ENCODE peak calls at places on chromosomes 2 and 18, in ten cellular contexts. X, O, R, W, Q, Y, N, D, T and V are unnamed samples.

GRCh38 chr2:78861546-78861945 is 164.0 kb upstream of the REG3G start:
- DNase-seq in X (peak; percentile 31), O (no peak), R (no peak), W (no peak), Q (no peak), Y (peak; percentile 2), N (peak; percentile 16), D (peak; percentile 33), T (peak; percentile 13), V (no peak)

GRCh38 chr2:38997784-38998183 is 108.1 kb downstream of the ARHGEF33 start:
- DNase-seq in X (no peak), O (no peak), R (no peak), W (peak; percentile 99), Q (no peak), Y (peak; percentile 95), N (no peak), D (no peak), T (no peak), V (no peak)

GRCh38 chr2:85712849-85713612 is 18.9 kb downstream of the GNLY start:
- DNase-seq in X (no peak), O (no peak), R (peak; percentile 69), W (peak; percentile 86), Q (no peak), Y (peak; percentile 87), N (no peak), D (no peak), T (no peak), V (peak; percentile 95)

GRCh38 chr2:61011649-61012048 is 5.9 kb upstream of the PEX13 start:
- DNase-seq in X (no peak), O (no peak), R (no peak), W (peak; percentile 42), Q (no peak), Y (peak; percentile 57), N (no peak), D (no peak), T (no peak), V (no peak)

GRCh38 chr2:72033636-72034035 is 114.0 kb downstream of the CYP26B1 start:
- DNase-seq in X (no peak), O (no peak), R (peak; percentile 49), W (no peak), Q (no peak), Y (no peak), N (peak; percentile 2), D (no peak), T (no peak), V (peak; percentile 67)

GRCh38 chr18:31509571-31509970 is 11.6 kb downstream of the DSG2 start:
- DNase-seq in X (no peak), O (no peak), R (no peak), W (no peak), Q (no peak), Y (no peak), N (no peak), D (no peak), T (no peak), V (no peak)

GRCh38 chr2:218858671-218859555 is 692 bp upstream of the WNT6 start:
- DNase-seq in X (no peak), O (no peak), R (no peak), W (no peak), Q (no peak), Y (no peak), N (no peak), D (no peak), T (no peak), V (peak; percentile 55)

GRCh38 chr2:227503433-227504406 is 31.8 kb downstream of the AGFG1 start:
- DNase-seq in X (no peak), O (no peak), R (peak; percentile 37), W (peak; percentile 64), Q (no peak), Y (peak; percentile 88), N (no peak), D (no peak), T (no peak), V (no peak)

GRCh38 chr2:77025714-77026113 is 496.5 kb downstream of the LRRTM4 start:
- DNase-seq in X (no peak), O (no peak), R (no peak), W (no peak), Q (no peak), Y (no peak), N (no peak), D (no peak), T (no peak), V (no peak)

GRCh38 chr2:102735431-102736130 is 26.2 kb upstream of the TMEM182 start:
- DNase-seq in X (no peak), O (peak; percentile 42), R (peak; percentile 18), W (peak; percentile 23), Q (no peak), Y (no peak), N (no peak), D (no peak), T (no peak), V (no peak)

GRCh38 chr2:102736174-102736606 is 25.6 kb upstream of the TMEM182 start:
- DNase-seq in X (peak; percentile 30), O (no peak), R (no peak), W (peak; percentile 25), Q (peak; percentile 69), Y (peak; percentile 52), N (peak; percentile 64), D (no peak), T (peak; percentile 31), V (no peak)

GRCh38 chr2:102737435-102737834 is 24.4 kb upstream of the TMEM182 start:
- DNase-seq in X (no peak), O (no peak), R (no peak), W (no peak), Q (no peak), Y (no peak), N (no peak), D (no peak), T (peak; percentile 70), V (no peak)

GRCh38 chr2:102736607-102737409 is 25.0 kb upstream of the TMEM182 start:
- DNase-seq in X (peak; percentile 83), O (peak; percentile 58), R (peak; percentile 87), W (peak; percentile 53), Q (peak; percentile 93), Y (peak; percentile 81), N (peak; percentile 94), D (no peak), T (peak; percentile 80), V (peak; percentile 94)
- H3K27ac ChIP-seq in X (no peak overlapping the region), O (no peak overlapping the region), R (peak overlapping the region; percentile 90), W (no peak overlapping the region), Q (peak overlapping the region; percentile 75), Y (no peak overlapping the region), N (peak overlapping the region; percentile 75), D (no peak overlapping the region), T (peak overlapping the region; percentile 10), V (peak overlapping the region; percentile 79)

DNA sequence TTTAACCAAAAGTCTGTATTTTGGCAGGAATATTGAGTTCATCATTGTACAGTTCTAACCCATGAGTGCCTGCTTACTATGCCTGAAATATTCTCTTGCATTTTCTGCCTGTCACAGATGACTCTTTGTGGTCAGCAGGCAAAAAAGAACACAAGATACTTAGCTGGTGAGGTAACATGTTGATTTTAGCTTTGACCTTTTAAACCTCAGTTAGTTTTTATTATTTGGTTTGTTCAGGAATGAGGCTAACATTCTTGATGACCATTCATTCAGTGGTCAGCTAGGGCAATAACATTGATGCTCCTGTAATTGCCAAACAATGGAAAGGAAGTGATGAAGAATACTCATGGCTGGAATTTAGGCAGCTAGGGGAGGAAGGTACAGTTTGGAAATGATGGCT is 491.2 kb downstream of the PIK3C3 start:
- DNase-seq in X (no peak), O (no peak), R (no peak), W (peak; percentile 18), Q (no peak), Y (peak; percentile 69), N (no peak), D (no peak), T (no peak), V (no peak)
- H3K27ac ChIP-seq in X (no peak overlapping the region), O (no peak overlapping the region), R (no peak overlapping the region), W (no peak overlapping the region), Q (no peak overlapping the region), Y (no peak overlapping the region), N (no peak overlapping the region), D (no peak overlapping the region), T (no peak overlapping the region), V (no peak overlapping the region)

DNA sequence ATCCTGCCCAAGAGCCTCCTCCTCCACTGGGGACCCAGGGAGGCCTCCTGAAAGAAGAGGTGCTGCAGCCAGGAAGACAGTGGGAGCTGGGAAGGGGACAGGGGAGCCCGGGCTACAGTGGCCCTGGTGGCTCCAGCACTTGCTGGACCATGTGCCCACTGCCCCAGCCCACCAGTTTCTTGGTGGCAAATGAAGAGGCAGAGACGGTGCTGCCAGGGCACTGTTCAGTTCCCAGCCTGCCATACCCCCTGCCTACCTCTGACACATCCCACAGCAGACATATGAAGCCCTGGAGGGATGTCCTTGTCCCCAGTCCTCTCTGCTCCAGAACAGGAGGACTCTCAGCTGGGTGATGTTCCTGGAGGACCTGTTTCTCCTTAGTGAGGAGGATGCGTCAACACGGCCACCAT is 3.7 kb downstream of the RAMP1 start:
- DNase-seq in X (no peak), O (no peak), R (no peak), W (no peak), Q (no peak), Y (no peak), N (peak; percentile 54), D (no peak), T (no peak), V (no peak)
- H3K27ac ChIP-seq in X (no peak overlapping the region), O (peak overlapping the region; percentile 50), R (peak overlapping the region; percentile 93), W (no peak overlapping the region), Q (no peak overlapping the region), Y (no peak overlapping the region), N (peak overlapping the region; percentile 96), D (no peak overlapping the region), T (no peak overlapping the region), V (no peak overlapping the region)

GRCh38 chr2:10901160-10901559 is 10.6 kb upstream of the KCNF1 start:
- DNase-seq in X (no peak), O (no peak), R (no peak), W (peak; percentile 23), Q (no peak), Y (peak; percentile 75), N (no peak), D (no peak), T (no peak), V (no peak)
- H3K27ac ChIP-seq in X (no peak overlapping the region), O (no peak overlapping the region), R (no peak overlapping the region), W (no peak overlapping the region), Q (no peak overlapping the region), Y (no peak overlapping the region), N (no peak overlapping the region), D (no peak overlapping the region), T (no peak overlapping the region), V (no peak overlapping the region)

GRCh38 chr2:105597011-105597830 is 147.5 kb upstream of the NCK2 start:
- DNase-seq in X (no peak), O (no peak), R (no peak), W (no peak), Q (no peak), Y (no peak), N (no peak), D (no peak), T (no peak), V (no peak)
- H3K27ac ChIP-seq in X (no peak overlapping the region), O (no peak overlapping the region), R (no peak overlapping the region), W (no peak overlapping the region), Q (no peak overlapping the region), Y (no peak overlapping the region), N (no peak overlapping the region), D (no peak overlapping the region), T (peak overlapping the region; percentile 98), V (no peak overlapping the region)

GRCh38 chr18:6056171-6056932 is 161.0 kb upstream of the TMEM200C start:
- DNase-seq in X (no peak), O (no peak), R (no peak), W (peak; percentile 65), Q (no peak), Y (peak; percentile 75), N (no peak), D (no peak), T (no peak), V (no peak)
- H3K27ac ChIP-seq in X (no peak overlapping the region), O (no peak overlapping the region), R (no peak overlapping the region), W (peak overlapping the region; percentile 72), Q (no peak overlapping the region), Y (peak overlapping the region; percentile 71), N (no peak overlapping the region), D (no peak overlapping the region), T (no peak overlapping the region), V (no peak overlapping the region)